ENCODE peak calls at places on chromosomes 1 and 21, in four cellular contexts. C is central memory CD4-positive, alpha-beta T cell; P is sciatic nerve; K is stimulated activated CD4-positive, alpha-beta T cell treated with anti-CD3 and anti-CD28 coated beads, TNF-alpha, amount 100 ng/mL, for 1 hour. T is an unnamed sample.

GRCh38 chr1:11058595-11059165 is 1.1 kb downstream of the SRM start:
- DNase-seq in K (no peak), C (no peak), P (no peak), T (no peak)

GRCh38 chr1:153791856-153792253 is 16.6 kb downstream of the SLC27A3 start:
- DNase-seq in C (no peak), P (peak; percentile 60), K (no peak), T (no peak)

GRCh38 chr21:21907271-21907670 is 909.1 kb downstream of the NCAM2 start:
- DNase-seq in K (no peak), C (no peak), P (no peak), T (no peak)

GRCh38 chr1:246001821-246002220 is 505.3 kb downstream of the SMYD3 start:
- DNase-seq in K (no peak), C (no peak), P (no peak), T (no peak)

GRCh38 chr21:32245971-32246370 is 32.9 kb downstream of the MIS18A start:
- DNase-seq in P (no peak), K (no peak), C (no peak), T (no peak)

GRCh38 chr1:111615874-111616715 is 3.5 kb upstream of the RAP1A start:
- DNase-seq in C (peak; percentile 68), P (no peak), K (no peak), T (no peak)

GRCh38 chr1:27296773-27297214 is 25.2 kb upstream of the TMEM222 start:
- DNase-seq in P (peak; percentile 87), C (peak; percentile 31), K (peak; percentile 37), T (peak; percentile 61)

GRCh38 chr1:63545780-63546179 is 22.5 kb downstream of the EFCAB7 start:
- DNase-seq in C (no peak), K (no peak), P (no peak), T (no peak)

GRCh38 chr1:23624440-23624839 is 65.1 kb upstream of the ID3 start:
- DNase-seq in K (no peak), P (no peak), C (no peak), T (no peak)

GRCh38 chr1:47340227-47340626 is 6.6 kb downstream of the CMPK1 start:
- DNase-seq in P (no peak), C (no peak), K (no peak), T (no peak)

GRCh38 chr1:179121159-179121938 is 39.5 kb downstream of the TOR3A start:
- DNase-seq in C (peak; percentile 28), K (no peak), P (no peak), T (no peak)

GRCh38 chr1:167171286-167171929 is 49.3 kb upstream of the POU2F1 start:
- DNase-seq in C (no peak), P (no peak), K (no peak), T (no peak)

GRCh38 chr1:83996621-83997020 is 2.3 kb downstream of the TTLL7 start:
- DNase-seq in P (no peak), C (no peak), K (no peak), T (no peak)

GRCh38 chr1:94678187-94678863 is 136.8 kb upstream of the F3 start:
- DNase-seq in C (no peak), K (no peak), P (no peak), T (no peak)

GRCh38 chr1:207316141-207316540 is 5.3 kb upstream of the CD55 start:
- DNase-seq in C (no peak), K (no peak), P (no peak), T (no peak)

GRCh38 chr1:192654607-192655389 is 18.9 kb downstream of the RGS13 start:
- DNase-seq in P (no peak), K (no peak), C (no peak), T (no peak)

GRCh38 chr21:38404134-38404533 is 94.1 kb downstream of the ERG start:
- DNase-seq in C (no peak), P (no peak), K (no peak), T (no peak)

GRCh38 chr21:44838951-44839350 is 21.1 kb upstream of the SUMO3 start:
- DNase-seq in K (no peak), P (peak; percentile 46), C (no peak), T (no peak)

GRCh38 chr1:56644064-56644940 is 812 bp upstream of the PRKAA2 start:
- DNase-seq in C (no peak), P (no peak), K (no peak), T (no peak)

GRCh38 chr21:39952265-39952664 is 85.0 kb downstream of the PCP4 start:
- DNase-seq in C (no peak), K (no peak), P (no peak), T (no peak)

GRCh38 chr21:40516336-40516735 is 330.6 kb downstream of the DSCAM start:
- DNase-seq in P (no peak), C (no peak), K (no peak), T (no peak)

GRCh38 chr1:225871374-225872074 is 10.7 kb downstream of the TMEM63A start:
- DNase-seq in C (no peak), K (no peak), P (no peak), T (no peak)

GRCh38 chr1:230850547-230850946 is 17.8 kb downstream of the C1orf198 start:
- DNase-seq in K (no peak), P (no peak), C (no peak), T (no peak)

GRCh38 chr1:51627672-51628071 is 10.8 kb downstream of the OSBPL9 start:
- DNase-seq in C (no peak), K (no peak), P (no peak), T (no peak)

GRCh38 chr1:42175314-42176054 is 10.9 kb upstream of the GUCA2A start:
- DNase-seq in C (no peak), K (no peak), P (no peak), T (no peak)

GRCh38 chr1:203324103-203325003 is 19.0 kb downstream of the BTG2 start:
- DNase-seq in K (no peak), C (peak; percentile 84), P (no peak), T (no peak)

GRCh38 chr1:61053712-61054608 is 28.4 kb upstream of the NFIA start:
- DNase-seq in K (no peak), P (peak; percentile 66), C (no peak), T (no peak)

GRCh38 chr1:186559601-186560116 is 98.7 kb upstream of the PDC start:
- DNase-seq in P (no peak), C (no peak), K (no peak), T (no peak)

GRCh38 chr1:229557913-229558414 is 543 bp downstream of the ABCB10 start:
- DNase-seq in C (peak; percentile 19), P (peak; percentile 70), K (no peak), T (peak; percentile 6)

GRCh38 chr1:231315887-231316286 is 21.8 kb downstream of the EXOC8 start:
- DNase-seq in K (no peak), P (no peak), C (no peak), T (no peak)

GRCh38 chr21:14686466-14687276 is 140.6 kb upstream of the SAMSN1 start:
- DNase-seq in K (no peak), C (no peak), P (no peak), T (no peak)

GRCh38 chr21:40381111-40381510 is 465.8 kb downstream of the DSCAM start:
- DNase-seq in K (no peak), C (no peak), P (no peak), T (no peak)

T was measured in activated CD4-positive, CD25-positive, alpha-beta regulatory T cell treated with anti-CD3 and anti-CD28 coated beads, Interleukin-2, amount 50 U/mL, for 16 hours.